ENCODE peak calls at places on chromosome 11, in seven cellular contexts. W is mesendoderm; D is left lung; G is neuronal stem cell; H is CD4-positive, alpha-beta memory T cell; O is stomach; I is brain microvascular endothelial cell. Z is an unnamed sample.

GRCh38 chr11:120610101-120610500 is 98.6 kb downstream of the GRIK4 start:
- DNase-seq in W (no peak), G (no peak), D (no peak), H (no peak), I (no peak), O (no peak), Z (no peak)

GRCh38 chr11:1112351-1113191 is 37.9 kb downstream of the MUC2 start:
- DNase-seq in H (no peak), G (no peak), W (no peak), D (peak; percentile 15), O (no peak), I (no peak), Z (peak; percentile 38)

GRCh38 chr11:67347964-67348749 is 5.2 kb downstream of the POLD4 start:
- DNase-seq in O (no peak), W (peak; percentile 62), D (no peak), G (no peak), I (no peak), H (no peak), Z (no peak)

GRCh38 chr11:1117970-1118369 is 39.8 kb upstream of the MUC5AC start:
- DNase-seq in D (peak; percentile 21), O (no peak), H (no peak), W (no peak), I (no peak), G (no peak), Z (peak; percentile 48)

GRCh38 chr11:47731466-47731865 is 16.3 kb upstream of the AGBL2 start:
- DNase-seq in H (no peak), G (peak; percentile 17), I (no peak), W (no peak), D (no peak), O (no peak), Z (no peak)

GRCh38 chr11:66863428-66864125 is 6.7 kb downstream of the LRFN4 start:
- DNase-seq in H (no peak), W (no peak), O (no peak), I (no peak), G (no peak), D (no peak), Z (no peak)

GRCh38 chr11:106880121-106880520 is 138.2 kb downstream of the GUCY1A2 start:
- DNase-seq in H (no peak), O (no peak), W (peak; percentile 87), D (no peak), G (peak; percentile 55), I (no peak), Z (no peak)

GRCh38 chr11:96614846-96615245 is 225.0 kb downstream of the JRKL start:
- DNase-seq in D (no peak), W (peak; percentile 36), G (no peak), H (no peak), O (no peak), I (no peak), Z (no peak)

GRCh38 chr11:119509277-119509841 is 86.4 kb upstream of the THY1 start:
- DNase-seq in D (no peak), G (no peak), H (no peak), I (no peak), O (no peak), W (no peak), Z (no peak)

GRCh38 chr11:11463397-11463796 is 110.3 kb upstream of the CSNK2A3 start:
- DNase-seq in D (no peak), I (peak; percentile 2), H (no peak), G (no peak), O (no peak), W (no peak), Z (no peak)

GRCh38 chr11:36469063-36469462 is 41.0 kb downstream of the TRAF6 start:
- DNase-seq in H (no peak), O (no peak), G (no peak), I (peak; percentile 60), W (peak; percentile 66), D (no peak), Z (no peak)

GRCh38 chr11:27514558-27514957 is 8.0 kb upstream of the LIN7C start:
- DNase-seq in H (no peak), G (no peak), D (no peak), W (no peak), I (no peak), O (no peak), Z (peak; percentile 67)

GRCh38 chr11:118342503-118343161 is at the start of gene CD3D:
- DNase-seq in G (no peak), D (no peak), H (peak; percentile 63), O (no peak), W (peak; percentile 19), I (no peak), Z (no peak)

GRCh38 chr11:122089111-122089510 is 26.9 kb downstream of the BLID start:
- DNase-seq in H (no peak), O (no peak), G (no peak), D (no peak), W (no peak), I (no peak), Z (no peak)

GRCh38 chr11:68398870-68399865 is 61.4 kb upstream of the PPP6R3 start:
- DNase-seq in W (no peak), G (no peak), I (no peak), O (peak; percentile 43), H (no peak), D (no peak), Z (peak; percentile 80)

GRCh38 chr11:119486016-119486415 is 63.0 kb upstream of the THY1 start:
- DNase-seq in H (no peak), G (no peak), O (no peak), D (no peak), I (no peak), W (no peak), Z (no peak)

GRCh38 chr11:63782749-63783148 is 14.2 kb upstream of the ZFTA start:
- DNase-seq in H (no peak), G (no peak), W (no peak), I (no peak), D (no peak), O (no peak), Z (no peak)

DNA sequence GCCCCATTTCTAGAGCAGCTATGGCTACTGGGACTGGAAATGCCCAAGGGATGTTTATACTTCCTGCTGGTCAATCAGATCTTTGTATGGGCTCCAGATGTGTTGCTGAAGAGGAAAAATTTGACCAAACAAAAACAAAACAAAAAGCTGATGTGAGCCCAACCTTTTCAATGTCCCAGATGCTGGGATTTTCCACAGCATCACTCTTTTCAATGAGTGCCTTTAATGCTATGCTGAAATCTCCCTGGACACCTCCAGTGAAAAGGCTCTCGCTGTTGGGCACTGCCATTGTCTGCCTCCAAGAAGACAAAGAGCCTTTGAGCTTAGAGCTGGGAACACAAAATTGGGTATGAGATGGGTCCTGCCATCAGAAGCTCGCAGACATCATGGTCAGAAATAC is 671.9 kb downstream of the NTM start:
- DNase-seq in G (no peak), D (no peak), W (no peak), O (no peak), H (no peak), I (no peak), Z (no peak)
- H3K27ac ChIP-seq in G (no peak overlapping the region), D (no peak overlapping the region), W (no peak overlapping the region), O (no peak overlapping the region), H (no peak overlapping the region), I (no peak overlapping the region), Z (no peak overlapping the region)

DNA sequence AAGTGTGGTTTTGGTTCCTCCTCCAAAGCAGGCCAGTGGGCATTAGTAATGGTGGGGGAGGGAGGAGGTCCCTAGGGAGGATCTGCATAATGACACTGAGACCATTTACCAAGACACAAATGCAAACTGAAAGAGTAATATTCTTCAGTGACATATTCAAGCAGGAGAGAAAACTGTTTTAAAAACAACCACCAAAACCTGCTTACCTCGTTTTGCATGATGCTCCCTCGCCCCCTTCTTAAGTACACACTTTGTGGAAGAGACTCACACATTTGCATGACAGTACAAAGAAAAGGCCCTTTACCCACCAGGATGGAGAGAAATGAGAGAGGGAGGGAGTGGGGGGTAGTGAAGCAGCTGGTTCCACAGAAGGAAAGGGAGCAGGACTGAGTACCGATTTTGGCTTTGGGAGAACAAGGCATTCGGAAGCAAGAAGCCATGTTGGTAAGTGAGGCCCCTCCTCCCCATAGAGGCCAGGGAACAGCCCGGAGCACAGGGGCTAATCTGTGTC is 13.0 kb upstream of the OPCML start:
- DNase-seq in O (no peak), H (no peak), D (no peak), W (no peak), I (no peak), G (no peak), Z (no peak)
- H3K27ac ChIP-seq in O (no peak overlapping the region), H (no peak overlapping the region), D (no peak overlapping the region), W (no peak overlapping the region), I (no peak overlapping the region), G (no peak overlapping the region), Z (no peak overlapping the region)

DNA sequence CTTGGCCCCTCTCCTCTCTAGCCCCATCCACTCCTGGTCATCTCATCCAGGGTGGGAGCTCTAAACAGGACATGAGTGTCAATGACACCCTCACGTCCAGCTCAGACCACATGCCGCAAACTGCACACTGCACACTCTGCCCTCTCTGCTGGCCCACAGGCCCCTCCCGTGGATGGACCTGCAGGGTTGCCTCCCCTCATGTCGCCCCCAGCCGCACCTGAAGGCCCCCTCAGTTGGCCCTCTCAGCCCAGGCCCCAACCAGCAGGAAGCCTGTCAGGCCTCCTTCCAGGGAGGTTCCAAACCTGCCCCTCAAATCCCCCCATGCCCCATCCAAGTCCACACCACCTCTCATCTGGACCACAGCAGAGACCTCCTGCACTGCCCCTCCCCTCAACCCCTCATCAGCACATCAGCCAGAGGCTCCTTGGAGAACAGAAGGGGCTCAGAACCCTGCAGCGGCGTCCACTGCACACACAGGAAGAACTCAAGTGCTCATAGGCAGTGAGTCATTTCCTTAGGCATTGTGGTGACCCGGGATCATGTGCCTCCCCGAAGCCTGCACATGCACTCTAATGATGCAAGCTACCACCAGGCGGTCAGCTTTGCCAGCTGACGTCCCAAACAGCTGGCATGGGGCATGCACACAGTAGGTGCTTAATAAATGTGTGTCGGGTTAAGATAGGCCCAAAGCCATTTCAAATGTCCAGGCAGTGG is 12.9 kb upstream of the CDKN1C start:
- DNase-seq in I (peak; percentile 89), W (peak; percentile 25), O (peak; percentile 57), D (peak; percentile 90), H (peak; percentile 42), G (no peak), Z (no peak)
- H3K27ac ChIP-seq in I (peak overlapping the region; percentile 51), W (no peak overlapping the region), O (peak overlapping the region; percentile 14), D (peak overlapping the region; percentile 89), H (no peak overlapping the region), G (no peak overlapping the region), Z (no peak overlapping the region)

GRCh38 chr11:2921742-2922493 is 7.3 kb downstream of the PHLDA2 start:
- DNase-seq in O (no peak), H (no peak), I (no peak), G (no peak), D (no peak), W (no peak), Z (no peak)

GRCh38 chr11:2924821-2925675 is 4.2 kb downstream of the PHLDA2 start:
- DNase-seq in D (no peak), H (no peak), I (no peak), O (no peak), W (no peak), G (no peak), Z (no peak)

GRCh38 chr11:2924381-2924780 is 4.8 kb downstream of the PHLDA2 start:
- DNase-seq in G (no peak), I (no peak), D (no peak), H (no peak), O (peak; percentile 77), W (no peak), Z (no peak)

GRCh38 chr11:2922635-2923034 is 6.6 kb downstream of the PHLDA2 start:
- DNase-seq in D (no peak), H (no peak), I (no peak), G (no peak), O (no peak), W (no peak), Z (no peak)

GRCh38 chr11:2923446-2924375 is 5.5 kb downstream of the PHLDA2 start:
- DNase-seq in G (no peak), W (no peak), O (no peak), D (no peak), I (no peak), H (no peak), Z (no peak)
- H3K27ac ChIP-seq in G (no peak overlapping the region), W (no peak overlapping the region), O (no peak overlapping the region), D (no peak overlapping the region), I (no peak overlapping the region), H (no peak overlapping the region), Z (no peak overlapping the region)

GRCh38 chr11:102142333-102142732 is 32.1 kb downstream of the YAP1 start:
- DNase-seq in O (no peak), W (no peak), I (no peak), H (no peak), G (no peak), D (no peak), Z (no peak)
- H3K27ac ChIP-seq in O (no peak overlapping the region), W (no peak overlapping the region), I (no peak overlapping the region), H (no peak overlapping the region), G (no peak overlapping the region), D (no peak overlapping the region), Z (no peak overlapping the region)